ENCODE peak calls at places on chromosome 18, in five cellular contexts. N is cardiac muscle cell, L is LoVo, P is fibroblast of mammary gland, U is NCI-H1417 treated with DMSO at 0.1 percent for 48 hours. W is an unnamed sample.

GRCh38 chr18:23209031-23209430 is 73.7 kb downstream of the CABLES1 start:
- DNase-seq in N (no peak), L (no peak), P (no peak), U (no peak), W (no peak)

GRCh38 chr18:48597110-48597509 is 58.3 kb downstream of the CTIF start:
- DNase-seq in N (no peak), L (no peak), P (no peak), U (no peak), W (no peak)

GRCh38 chr18:8299054-8299708 is 310.1 kb upstream of the RAB12 start:
- DNase-seq in N (no peak), L (no peak), P (no peak), U (peak; percentile 70), W (no peak)

GRCh38 chr18:49021433-49022129 is 70.8 kb upstream of the SMAD7 start:
- DNase-seq in N (peak; percentile 41), L (peak; percentile 92), P (peak; percentile 41), U (no peak), W (peak; percentile 93)

GRCh38 chr18:48680339-48680738 is 141.5 kb downstream of the CTIF start:
- DNase-seq in N (peak; percentile 23), L (no peak), P (no peak), U (no peak), W (no peak)

GRCh38 chr18:70373062-70373519 is 84.2 kb downstream of the SOCS6 start:
- DNase-seq in N (no peak), L (peak; percentile 80), P (peak; percentile 99), U (no peak), W (no peak)

GRCh38 chr18:21441670-21442069 is 158.8 kb downstream of the ESCO1 start:
- DNase-seq in N (no peak), L (no peak), P (no peak), U (no peak), W (no peak)

GRCh38 chr18:5197032-5197434 is at the start of gene AKAIN1:
- DNase-seq in N (peak; percentile 91), L (peak; percentile 9), P (peak; percentile 16), U (no peak), W (no peak)

GRCh38 chr18:50721006-50721405 is 98.8 kb downstream of the MRO start:
- DNase-seq in N (no peak), L (no peak), P (no peak), U (no peak), W (no peak)

GRCh38 chr18:75752864-75753263 is 325.4 kb upstream of the SMIM21 start:
- DNase-seq in N (no peak), L (no peak), P (no peak), U (no peak), W (no peak)

GRCh38 chr18:60092073-60092472 is 192.3 kb downstream of the PMAIP1 start:
- DNase-seq in N (no peak), L (no peak), P (peak; percentile 29), U (no peak), W (no peak)

GRCh38 chr18:13019301-13019700 is 28.1 kb downstream of the CEP192 start:
- DNase-seq in N (no peak), L (no peak), P (no peak), U (no peak), W (no peak)

GRCh38 chr18:8860845-8861642 is 155.7 kb downstream of the MTCL1 start:
- DNase-seq in N (no peak), L (no peak), P (no peak), U (no peak), W (no peak)

GRCh38 chr18:23982154-23983071 is 32.1 kb upstream of the TTC39C start:
- DNase-seq in N (no peak), L (no peak), P (peak; percentile 82), U (no peak), W (peak; percentile 45)

GRCh38 chr18:76621782-76622495 is 126.9 kb upstream of the ZNF516 start:
- DNase-seq in N (no peak), L (no peak), P (peak; percentile 76), U (peak; percentile 90), W (no peak)

GRCh38 chr18:59514193-59514592 is 155.1 kb upstream of the LMAN1 start:
- DNase-seq in N (peak; percentile 78), L (no peak), P (peak; percentile 73), U (no peak), W (peak; percentile 23)

GRCh38 chr18:13379930-13380665 is 161.5 kb downstream of the LDLRAD4 start:
- DNase-seq in N (no peak), L (no peak), P (no peak), U (no peak), W (no peak)

GRCh38 chr18:49668583-49669290 is 106.9 kb downstream of the LIPG start:
- DNase-seq in N (peak; percentile 14), L (no peak), P (peak; percentile 77), U (no peak), W (peak; percentile 53)

GRCh38 chr18:58896734-58897508 is 32.2 kb downstream of the ZNF532 start:
- DNase-seq in N (no peak), L (no peak), P (no peak), U (no peak), W (no peak)

GRCh38 chr18:51890762-51891161 is 449.2 kb upstream of the DCC start:
- DNase-seq in N (no peak), L (peak; percentile 84), P (no peak), U (peak; percentile 97), W (peak; percentile 58)

GRCh38 chr18:57819119-57819518 is 16.0 kb upstream of the ATP8B1 start:
- DNase-seq in N (no peak), L (no peak), P (no peak), U (no peak), W (no peak)

GRCh38 chr18:12946549-12947354 is 1.1 kb upstream of the SEH1L start:
- DNase-seq in N (peak; percentile 69), L (peak; percentile 57), P (peak; percentile 83), U (no peak), W (peak; percentile 62)

GRCh38 chr18:42183746-42184145 is 228.7 kb downstream of the PIK3C3 start:
- DNase-seq in N (no peak), L (peak; percentile 47), P (peak; percentile 78), U (no peak), W (no peak)

GRCh38 chr18:58806826-58807714 is 57.6 kb upstream of the ZNF532 start:
- DNase-seq in N (no peak), L (no peak), P (no peak), U (no peak), W (no peak)

GRCh38 chr18:73381361-73382031 is 513.7 kb upstream of the NETO1 start:
- DNase-seq in N (no peak), L (no peak), P (peak; percentile 19), U (no peak), W (no peak)

GRCh38 chr18:75065251-75066000 is 143.5 kb downstream of the PTGR3 start:
- DNase-seq in N (no peak), L (no peak), P (no peak), U (no peak), W (no peak)

GRCh38 chr18:8661754-8662573 is 43.4 kb upstream of the MTCL1 start:
- DNase-seq in N (peak; percentile 28), L (no peak), P (no peak), U (peak; percentile 98), W (peak; percentile 40)

GRCh38 chr18:9898792-9899549 is 13.2 kb downstream of the TXNDC2 start:
- DNase-seq in N (no peak), L (peak; percentile 70), P (no peak), U (no peak), W (no peak)

GRCh38 chr18:21194871-21195771 is 46.9 kb upstream of the GREB1L start:
- DNase-seq in N (peak; percentile 56), L (peak; percentile 75), P (peak; percentile 67), U (peak; percentile 67), W (no peak)

GRCh38 chr18:24278591-24278990 is 119.0 kb downstream of the OSBPL1A start:
- DNase-seq in N (no peak), L (no peak), P (no peak), U (no peak), W (no peak)

W was measured in colonic mucosa.